ENCODE peak calls at places on chromosomes 11 and 22, in four cellular contexts. L is transverse colon, Z is tibial artery, Y is GM12878. O is an unnamed sample. For H3K4me1, the result is how much of the 10 kb centered on the place peaks cover.

GRCh38 chr11:126573325-126574076 is 218.0 kb downstream of the ST3GAL4 start:
- DNase-seq in L (no peak), Z (no peak), Y (no peak), O (peak)

GRCh38 chr11:74070713-74071506 is 62.0 kb upstream of the UCP3 start:
- DNase-seq in L (no peak), Z (no peak), Y (no peak), O (peak)

GRCh38 chr22:27462190-27462589 is 339.4 kb downstream of the MN1 start:
- DNase-seq in L (no peak), Z (no peak), Y (no peak), O (no peak)

GRCh38 chr11:36077886-36078685 is 134.2 kb downstream of the LDLRAD3 start:
- DNase-seq in L (no peak), Z (no peak), Y (no peak), O (peak)

GRCh38 chr11:396511-396947 is 2.5 kb downstream of the PKP3 start:
- DNase-seq in L (no peak), Z (no peak), Y (no peak), O (no peak)

GRCh38 chr11:119741369-119742262 is 12.6 kb upstream of the NECTIN1 start:
- DNase-seq in L (peak), Z (no peak), Y (no peak), O (peak)

GRCh38 chr11:18137186-18137800 is 4.9 kb downstream of the MRGPRX3 start:
- DNase-seq in L (no peak), Z (no peak), Y (no peak), O (no peak)

GRCh38 chr11:727859-728748 is 19.2 kb upstream of the TALDO1 start:
- DNase-seq in L (peak), Z (peak), Y (no peak), O (peak)

GRCh38 chr22:36486619-36487384 is 5.4 kb upstream of the TXN2 start:
- DNase-seq in L (peak), Z (no peak), Y (no peak), O (peak)

GRCh38 chr11:125215951-125216350 is 51.4 kb downstream of the PKNOX2 start:
- DNase-seq in L (no peak), Z (no peak), Y (no peak), O (no peak)

GRCh38 chr11:63986932-63987513 is 785 bp downstream of the OTUB1 start:
- DNase-seq in L (no peak), Z (no peak), Y (no peak), O (no peak)

GRCh38 chr11:126720539-126721235 is 279.9 kb downstream of the KIRREL3 start:
- DNase-seq in L (no peak), Z (no peak), Y (no peak), O (peak)

GRCh38 chr11:36048496-36049247 is 104.8 kb downstream of the LDLRAD3 start:
- DNase-seq in L (no peak), Z (no peak), Y (no peak), O (no peak)

GRCh38 chr11:67465190-67465522 is 3.9 kb downstream of the TMEM134 start:
- DNase-seq in L (no peak), Z (no peak), Y (no peak), O (no peak)

GRCh38 chr22:49889071-49889470 is 29.2 kb downstream of the ALG12 start:
- DNase-seq in L (no peak), Z (no peak), Y (no peak), O (no peak)

GRCh38 chr11:10477690-10478046 is 22.6 kb downstream of the AMPD3 start:
- DNase-seq in L (no peak), Z (peak), Y (no peak), O (no peak)

GRCh38 chr11:83257638-83258229 is 28.4 kb downstream of the CCDC90B start:
- DNase-seq in L (no peak), Z (peak), Y (no peak), O (no peak)

GRCh38 chr22:46230262-46230901 is 19.7 kb downstream of the CDPF1 start:
- DNase-seq in L (no peak), Z (peak), Y (no peak), O (no peak)

GRCh38 chr11:93038521-93038920 is 69.1 kb downstream of the MTNR1B start:
- DNase-seq in L (no peak), Z (no peak), Y (no peak), O (no peak)

GRCh38 chr22:49964493-49965290 is 4.1 kb downstream of the PIM3 start:
- DNase-seq in L (peak), Z (peak), Y (no peak), O (no peak)

GRCh38 chr11:114970908-114971645 is 292.8 kb downstream of the NXPE2 start:
- DNase-seq in L (no peak), Z (no peak), Y (no peak), O (peak)

GRCh38 chr11:11450744-11451362 is 97.8 kb upstream of the CSNK2A3 start:
- DNase-seq in L (no peak), Z (no peak), Y (no peak), O (peak)

GRCh38 chr22:29148036-29148435 is 57.7 kb upstream of the EMID1 start:
- DNase-seq in L (no peak), Z (peak), Y (no peak), O (no peak)

DNA sequence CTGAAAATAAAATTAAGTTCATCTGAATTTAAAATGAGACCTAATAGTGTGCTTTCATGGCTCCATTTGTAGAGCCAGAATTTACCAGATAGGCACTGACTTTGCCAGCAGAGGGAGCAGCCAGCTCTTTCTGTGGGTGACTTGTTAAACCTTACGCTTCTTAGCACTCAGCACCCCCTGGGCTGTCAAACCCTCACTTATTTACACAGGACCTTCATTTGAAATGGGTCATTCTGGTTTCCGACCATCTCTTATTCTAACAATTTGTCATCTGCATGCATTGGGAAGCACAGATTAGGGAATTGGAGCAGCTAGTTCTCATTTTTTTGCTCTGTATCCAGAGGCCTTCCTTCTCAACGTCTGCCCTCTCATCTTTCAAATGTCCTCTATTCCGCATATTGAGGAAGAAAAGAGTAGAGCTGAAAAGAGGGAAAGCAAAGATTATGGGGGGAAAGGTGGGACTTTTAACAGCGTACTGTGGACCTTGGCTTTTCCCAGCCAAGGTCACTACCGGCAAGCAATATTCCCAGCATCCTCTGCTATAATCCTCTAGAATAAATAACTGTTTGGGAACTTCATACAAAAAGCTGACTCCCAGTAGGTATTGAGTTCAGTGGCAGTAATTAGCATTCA is 3.1 kb downstream of the ASRGL1 start:
- DNase-seq in L (peak), Z (no peak), Y (peak), O (peak)
- H3K4me1 ChIP-seq in L (under half), Z (under half), Y (under half), O (under half)

GRCh38 chr22:31496007-31496734 is at the start of gene SFI1:
- DNase-seq in L (peak), Z (peak), Y (peak), O (peak)
- H3K27ac ChIP-seq in L (peak), Z (peak), Y (peak), O (peak)

DNA sequence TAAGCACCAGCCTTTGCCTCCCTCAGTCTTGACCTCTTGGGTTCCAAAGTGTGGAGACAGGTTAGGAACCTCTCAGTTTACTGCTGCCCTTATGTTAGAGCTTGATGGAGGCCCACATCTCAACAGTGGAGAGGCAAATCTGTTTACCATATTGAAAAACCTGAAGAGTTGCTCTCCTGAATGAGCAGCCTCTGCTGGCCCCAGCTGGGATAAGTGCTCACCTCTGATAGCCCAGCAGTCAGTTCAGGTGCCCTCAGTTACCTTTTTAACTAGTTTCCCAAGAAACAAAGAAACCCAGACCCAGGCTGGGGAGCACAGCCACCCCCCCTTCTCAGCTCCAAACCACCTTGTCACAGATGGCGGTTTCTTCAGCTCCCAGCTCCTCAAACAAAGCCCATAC is 57.1 kb downstream of the PPFIBP2 start:
- DNase-seq in L (no peak), Z (no peak), Y (no peak), O (no peak)
- TF ChIP-seq CTCF in L (no peak), Z (no peak), Y (no peak), O (no peak)

GRCh38 chr11:122173074-122173450 is 57.0 kb upstream of the BLID start:
- DNase-seq in L (no peak), Z (no peak), Y (no peak), O (no peak)
- H3K4me1 ChIP-seq in L (under half), Z (under half), Y (under half), O (under half)

GRCh38 chr11:44734982-44735381 is 8.2 kb downstream of the TSPAN18 start:
- DNase-seq in L (no peak), Z (no peak), Y (no peak), O (no peak)
- H3K27ac ChIP-seq in L (peak), Z (peak), Y (no peak), O (no peak)

GRCh38 chr22:39068033-39068785 is 8.9 kb upstream of the APOBEC3G start:
- DNase-seq in L (no peak), Z (no peak), Y (no peak), O (no peak)
- TF ChIP-seq CTCF in L (no peak), Z (no peak), Y (peak), O (no peak)

GRCh38 chr11:75135021-75135650 is 15.8 kb upstream of the SLCO2B1 start:
- DNase-seq in L (no peak), Z (no peak), Y (no peak), O (no peak)
- H3K4me1 ChIP-seq in L (under half), Z (under half), Y (under half), O (under half)

GRCh38 chr11:12771875-12772274 is 97.7 kb downstream of the TEAD1 start:
- DNase-seq in L (no peak), Z (no peak), Y (no peak), O (no peak)

GRCh38 chr11:12770966-12771597 is 96.9 kb downstream of the TEAD1 start:
- DNase-seq in L (no peak), Z (no peak), Y (no peak), O (no peak)

GRCh38 chr11:12770435-12770834 is 96.2 kb downstream of the TEAD1 start:
- DNase-seq in L (no peak), Z (no peak), Y (no peak), O (no peak)

GRCh38 chr11:12768731-12769673 is 94.8 kb downstream of the TEAD1 start:
- DNase-seq in L (no peak), Z (no peak), Y (no peak), O (no peak)

DNA sequence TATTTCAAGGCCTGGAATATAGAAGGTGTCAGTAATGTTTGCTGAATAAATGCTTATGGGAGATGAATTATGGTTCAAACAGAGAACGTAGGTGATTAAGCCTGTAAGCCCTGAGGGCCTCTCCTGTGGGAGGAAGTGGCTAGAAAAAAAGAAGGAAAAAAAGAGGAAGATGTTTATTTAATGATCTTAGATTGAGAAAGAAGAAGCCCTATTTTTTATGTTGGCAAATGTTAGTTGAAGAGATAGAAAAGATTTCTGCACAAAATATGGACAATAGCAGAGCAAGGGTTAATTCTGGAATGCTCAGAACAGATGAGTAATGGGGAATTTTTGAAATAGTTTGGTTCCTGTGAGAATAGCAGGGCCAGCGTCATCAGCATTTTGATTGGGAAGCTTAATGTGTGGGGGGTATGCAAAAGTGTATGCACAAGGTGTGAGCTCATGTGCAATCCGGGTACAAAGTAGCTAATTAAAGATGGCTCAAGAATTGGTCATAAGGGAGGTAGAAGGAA is 95.7 kb downstream of the TEAD1 start:
- DNase-seq in L (no peak), Z (no peak), Y (no peak), O (peak)
- H3K27ac ChIP-seq in L (no peak), Z (no peak), Y (no peak), O (peak)

O was measured in A673.